ENCODE peak calls at places on chromosomes 3 and 15, in eight cellular contexts. Y is breast epithelium, M is endothelial cell of umbilical vein, P is GM12892, K is sigmoid colon, F is HepG2, D is suprapubic skin, A is upper lobe of left lung. V is an unnamed sample.

GRCh38 chr3:9111349-9112265 is 137.8 kb downstream of the SRGAP3 start:
- DNase-seq in D (no peak), Y (no peak), M (no peak), P (no peak), K (peak; percentile 81), A (peak; percentile 23), F (no peak), V (no peak)

GRCh38 chr3:19149388-19149787 is 1.1 kb downstream of the KCNH8 start:
- DNase-seq in M (no peak), F (no peak), Y (no peak), D (no peak), P (no peak), A (no peak), K (no peak), V (no peak)

GRCh38 chr15:40948706-40949473 is 4.4 kb upstream of the CHAC1 start:
- DNase-seq in Y (no peak), F (no peak), A (peak; percentile 26), M (no peak), K (no peak), P (no peak), D (no peak), V (no peak)

GRCh38 chr3:105444725-105445124 is 78.0 kb downstream of the ALCAM start:
- DNase-seq in D (no peak), F (no peak), M (no peak), Y (no peak), P (no peak), K (no peak), A (no peak), V (no peak)

GRCh38 chr3:4751057-4752051 is 227.9 kb upstream of the BHLHE40 start:
- DNase-seq in A (no peak), F (peak; percentile 25), D (no peak), Y (no peak), M (peak; percentile 92), K (no peak), P (no peak), V (no peak)

GRCh38 chr3:47017504-47018268 is 38.2 kb downstream of the NBEAL2 start:
- DNase-seq in F (peak; percentile 20), M (no peak), A (no peak), P (no peak), D (no peak), K (no peak), Y (no peak), V (no peak)

GRCh38 chr3:193190387-193190786 is 50.6 kb upstream of the PLAAT1 start:
- DNase-seq in A (no peak), K (no peak), Y (no peak), F (peak; percentile 23), P (no peak), M (peak; percentile 56), D (no peak), V (peak; percentile 10)

GRCh38 chr3:10498271-10498670 is 7.1 kb downstream of the ATP2B2 start:
- DNase-seq in M (no peak), D (no peak), K (no peak), Y (no peak), A (no peak), P (no peak), F (no peak), V (no peak)

GRCh38 chr15:56484284-56484683 is 19.3 kb upstream of the MNS1 start:
- DNase-seq in Y (no peak), A (no peak), M (no peak), F (no peak), P (no peak), K (no peak), D (no peak), V (no peak)

GRCh38 chr3:155658006-155658405 is 86.9 kb downstream of the PLCH1 start:
- DNase-seq in P (no peak), D (no peak), A (no peak), K (no peak), M (no peak), F (no peak), Y (no peak), V (no peak)

GRCh38 chr15:98996619-98997018 is 11.0 kb downstream of the PGPEP1L start:
- DNase-seq in K (no peak), D (no peak), Y (no peak), F (no peak), P (no peak), M (no peak), A (no peak), V (no peak)

GRCh38 chr15:39128746-39129145 is 452.1 kb upstream of the THBS1 start:
- DNase-seq in K (no peak), F (peak; percentile 16), A (no peak), D (no peak), Y (no peak), M (no peak), P (no peak), V (no peak)

GRCh38 chr3:73365756-73366397 is 258.9 kb downstream of the PDZRN3 start:
- DNase-seq in P (no peak), F (no peak), A (no peak), D (peak; percentile 67), M (no peak), Y (peak; percentile 64), K (peak; percentile 94), V (no peak)

GRCh38 chr3:46981932-46982471 is 2.5 kb downstream of the NBEAL2 start:
- DNase-seq in Y (peak; percentile 58), K (no peak), P (no peak), A (no peak), D (no peak), M (peak; percentile 28), F (no peak), V (no peak)

GRCh38 chr3:112638327-112639020 is 2.5 kb downstream of the CCDC80 start:
- DNase-seq in A (peak; percentile 69), Y (no peak), D (peak; percentile 79), P (no peak), M (no peak), K (peak; percentile 73), F (no peak), V (no peak)

GRCh38 chr3:112640864-112641751 is at the start of gene CCDC80:
- DNase-seq in M (peak; percentile 91), K (peak; percentile 71), F (no peak), A (no peak), Y (no peak), D (no peak), P (no peak), V (no peak)

GRCh38 chr3:112642912-112643506 is 2.1 kb upstream of the CCDC80 start:
- DNase-seq in K (peak; percentile 93), A (no peak), D (peak; percentile 89), Y (peak; percentile 74), P (peak; percentile 51), M (peak; percentile 83), F (peak; percentile 68), V (peak; percentile 62)

GRCh38 chr3:112639451-112640332 is 1.3 kb downstream of the CCDC80 start:
- DNase-seq in D (peak; percentile 67), M (no peak), P (no peak), F (no peak), A (peak; percentile 43), K (peak; percentile 76), Y (no peak), V (no peak)

DNA sequence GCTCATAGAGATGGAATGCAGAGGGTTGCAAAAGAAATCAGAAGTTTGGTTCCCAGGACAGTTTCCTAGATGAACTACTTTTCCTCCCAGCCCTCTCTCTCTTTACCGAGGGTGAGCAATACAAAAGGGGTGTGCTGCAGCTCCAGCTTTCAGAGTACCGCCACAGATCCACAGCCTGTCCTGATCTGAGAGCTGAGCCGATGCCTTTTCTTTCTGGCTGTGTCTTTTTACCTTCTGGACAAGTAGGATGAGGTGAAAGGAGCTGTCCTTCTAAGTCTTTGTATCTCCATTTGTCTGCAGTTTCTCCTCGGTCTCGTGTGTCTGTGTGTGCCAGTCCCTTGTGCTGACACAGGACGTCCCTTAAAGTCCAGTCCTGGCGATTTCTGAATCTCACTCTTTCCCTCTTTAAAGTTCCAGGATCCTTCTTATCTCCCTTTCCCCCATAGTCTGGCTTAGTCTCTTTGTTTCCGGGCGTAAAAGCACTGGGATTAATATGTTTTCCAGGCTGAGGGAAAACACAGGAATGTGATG is 545 bp downstream of the CCDC80 start:
- DNase-seq in Y (no peak), M (peak; percentile 73), K (peak; percentile 75), P (no peak), F (no peak), D (no peak), A (no peak), V (no peak)
- TF ChIP-seq POLR2AphosphoS5 in Y (no peak), M (no peak), K (no peak), P (no peak), F (no peak), D (no peak), A (no peak), V (no peak)

DNA sequence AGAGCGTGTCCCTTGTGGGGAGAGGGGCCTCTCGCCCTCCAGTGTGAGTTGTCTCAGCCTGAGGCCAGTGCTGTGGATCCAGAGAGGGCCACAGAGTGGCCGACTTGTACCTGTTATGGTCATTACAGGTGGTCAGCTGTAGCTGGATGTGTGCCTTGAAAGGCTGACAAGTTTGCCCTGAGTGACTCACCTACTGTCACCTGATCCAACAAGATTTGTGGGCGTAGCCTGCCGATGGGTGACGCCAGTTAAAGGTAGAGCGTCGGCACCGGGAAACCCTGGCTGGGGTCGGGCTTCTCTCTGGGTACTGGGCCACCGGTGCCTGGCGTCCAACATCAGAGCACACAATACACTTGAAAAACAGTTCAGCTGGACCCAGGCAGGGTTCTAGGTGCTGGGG is 2.8 kb upstream of the ISG20 start:
- DNase-seq in A (no peak), M (no peak), F (no peak), P (no peak), Y (peak; percentile 73), K (no peak), D (peak; percentile 71), V (no peak)
- TF ChIP-seq POLR2A in A (peak; percentile 25), M (no peak), F (no peak), P (peak; percentile 33), Y (no peak), K (no peak), D (no peak), V (no peak)

DNA sequence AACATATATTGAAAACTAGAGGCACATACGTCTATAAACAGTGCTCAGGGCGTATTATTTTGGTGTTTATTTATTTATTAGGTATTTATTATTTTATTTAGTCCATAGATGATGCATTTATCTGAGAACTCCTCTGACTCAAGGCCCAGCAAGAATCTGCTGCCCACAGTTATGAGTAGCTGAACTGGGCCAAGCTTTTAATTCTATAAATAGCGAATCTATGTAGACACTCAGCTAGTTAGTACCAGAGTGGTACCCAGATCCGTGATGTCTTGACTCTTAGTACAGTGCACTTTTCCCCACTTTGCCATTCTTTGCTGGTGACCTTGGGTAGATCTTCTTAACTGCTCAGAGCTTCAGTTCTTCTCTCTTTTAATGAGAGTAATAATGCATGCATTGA is 370.4 kb upstream of the TPRG1 start:
- DNase-seq in F (no peak), K (no peak), M (no peak), D (no peak), Y (no peak), A (no peak), P (no peak), V (no peak)
- TF ChIP-seq POLR2AphosphoS5 in F (no peak), K (no peak), M (no peak), D (no peak), Y (no peak), A (no peak), P (no peak), V (no peak)

DNA sequence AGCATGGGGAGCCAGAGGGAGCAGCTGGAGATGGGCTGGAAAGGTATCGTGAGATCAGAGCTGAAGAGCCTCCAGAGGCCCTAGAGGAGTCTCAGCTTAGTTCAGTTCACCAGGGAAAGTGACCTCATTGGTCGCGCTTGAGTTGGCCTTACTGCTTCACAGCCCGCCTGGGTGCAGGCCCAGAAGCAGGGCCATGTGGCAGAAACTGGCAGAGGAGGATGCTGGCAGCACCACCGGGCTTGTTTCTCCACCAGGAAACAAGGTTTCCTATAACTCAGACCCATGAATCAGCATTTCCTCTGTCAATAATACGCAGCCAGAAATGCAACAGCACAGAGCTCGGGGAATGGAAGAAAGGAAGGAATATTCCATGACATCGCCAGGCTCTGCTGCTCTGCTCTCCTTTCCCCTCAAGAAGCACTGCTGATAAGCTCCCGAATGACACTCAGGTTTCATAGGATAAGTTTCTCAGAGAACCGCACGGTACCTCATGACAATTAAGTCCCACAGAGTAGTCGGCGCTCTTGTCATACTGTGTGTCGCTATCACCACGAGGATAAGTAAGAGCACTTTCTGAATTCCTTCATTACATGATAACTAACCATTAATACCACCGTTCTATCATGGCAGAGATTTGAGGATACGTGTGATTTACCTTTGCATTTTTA is 147.1 kb upstream of the LPP start:
- DNase-seq in K (no peak), P (no peak), Y (no peak), A (peak; percentile 8), F (no peak), M (peak; percentile 94), D (no peak), V (no peak)
- TF ChIP-seq POLR2A in K (no peak), P (no peak), Y (no peak), A (no peak), F (no peak), M (no peak), D (no peak), V (no peak)